ENCODE peak calls at places on chromosome X, in ten cellular contexts. C is T-helper 1 cell; Y is stimulated activated CD4-positive, alpha-beta T cell treated with anti-CD3 and anti-CD28 coated beads, Interleukin-2, amount 100 ng/mL, for 24 hours; A is nucleus accumbens; O is T-helper 9 cell; H is WTC11; M is bronchial epithelial cell; P is activated CD4-positive, alpha-beta T cell treated with anti-CD3 and anti-CD28 coated beads, Interleukin-2, amount 10 ng/mL, durations not matched to agents 7 days and 5 days; T is T47D; B is SK-MEL-5. N is an unnamed sample.

GRCh38 chrX:23803931-23804381 is 21.0 kb downstream of the SAT1 start:
- DNase-seq in T (peak; percentile 73), P (no peak), Y (no peak), H (no peak), A (no peak), O (no peak), B (peak; percentile 85), M (peak; percentile 95), C (no peak), N (peak; percentile 69)

GRCh38 chrX:16653424-16653823 is 3.5 kb downstream of the S100G start:
- DNase-seq in O (no peak), A (no peak), M (no peak), T (no peak), B (no peak), H (no peak), P (no peak), Y (no peak), C (no peak), N (no peak)

GRCh38 chrX:110852180-110852579 is 56.6 kb upstream of the CHRDL1 start:
- DNase-seq in C (peak; percentile 4), Y (no peak), O (no peak), A (no peak), T (peak; percentile 1), M (peak; percentile 6), P (peak; percentile 5), B (peak; percentile 64), H (peak; percentile 8), N (peak; percentile 11)

GRCh38 chrX:115177941-115178340 is 11.3 kb upstream of the RBMXL3 start:
- DNase-seq in C (no peak), H (no peak), Y (no peak), O (no peak), T (no peak), B (no peak), M (peak; percentile 8), P (no peak), A (no peak), N (no peak)

GRCh38 chrX:49100704-49101628 is 21.3 kb upstream of the WDR45 start:
- DNase-seq in A (peak; percentile 84), M (peak; percentile 84), Y (peak; percentile 86), B (peak; percentile 93), T (peak; percentile 96), O (peak; percentile 78), P (peak; percentile 91), C (peak; percentile 92), H (peak; percentile 88), N (peak; percentile 93)

GRCh38 chrX:131746491-131746968 is 202.7 kb downstream of the OR13H1 start:
- DNase-seq in A (no peak), T (peak; percentile 90), M (no peak), B (peak; percentile 91), O (peak; percentile 80), Y (no peak), P (no peak), H (no peak), C (peak; percentile 85), N (no peak)

GRCh38 chrX:114997779-114998178 is 19.6 kb downstream of the IL13RA2 start:
- DNase-seq in T (no peak), H (no peak), Y (no peak), O (no peak), A (no peak), P (no peak), M (no peak), B (no peak), C (no peak), N (no peak)

GRCh38 chrX:17361620-17362019 is 13.4 kb upstream of the NHS start:
- DNase-seq in P (no peak), Y (no peak), C (no peak), T (no peak), H (peak; percentile 63), A (no peak), M (no peak), B (peak; percentile 5), O (no peak), N (peak; percentile 12)

GRCh38 chrX:100368167-100368566 is 41.9 kb downstream of the PCDH19 start:
- DNase-seq in B (peak; percentile 61), C (no peak), M (peak; percentile 25), Y (no peak), P (no peak), T (peak; percentile 33), A (no peak), H (peak; percentile 29), O (no peak), N (peak; percentile 2)

N was measured in EH.